ENCODE peak calls at places on chromosomes 16 and 17, in eight cellular contexts. One of them, this sample, is unnamed.

GRCh38 chr16:89172901-89173628 is 1.5 kb downstream of the CDH15 start:
- DNase-seq in prostate gland: no peak
- DNase-seq in IMR-90: no peak
- DNase-seq in progenitor cell of endocrine pancreas: no peak
- DNase-seq in heart right ventricle: no peak
- DNase-seq in brain microvascular endothelial cell: no peak
- DNase-seq in OCI-LY7: no peak
- DNase-seq in astrocyte of the spinal cord: no peak
- DNase-seq in this sample: no peak

GRCh38 chr16:82888616-82889015 is 261.8 kb downstream of the CDH13 start:
- DNase-seq in prostate gland: peak
- DNase-seq in IMR-90: peak
- DNase-seq in progenitor cell of endocrine pancreas: no peak
- DNase-seq in heart right ventricle: no peak
- DNase-seq in brain microvascular endothelial cell: no peak
- DNase-seq in OCI-LY7: no peak
- DNase-seq in astrocyte of the spinal cord: peak
- DNase-seq in this sample: no peak

GRCh38 chr17:37607637-37608368 is 1.4 kb downstream of the SYNRG start:
- DNase-seq in prostate gland: no peak
- DNase-seq in IMR-90: no peak
- DNase-seq in progenitor cell of endocrine pancreas: no peak
- DNase-seq in heart right ventricle: no peak
- DNase-seq in brain microvascular endothelial cell: no peak
- DNase-seq in OCI-LY7: peak
- DNase-seq in astrocyte of the spinal cord: no peak
- DNase-seq in this sample: no peak

GRCh38 chr16:19717319-19717718 is 708 bp downstream of the KNOP1 start:
- DNase-seq in prostate gland: no peak
- DNase-seq in IMR-90: peak
- DNase-seq in progenitor cell of endocrine pancreas: no peak
- DNase-seq in heart right ventricle: no peak
- DNase-seq in brain microvascular endothelial cell: no peak
- DNase-seq in OCI-LY7: peak
- DNase-seq in astrocyte of the spinal cord: no peak
- DNase-seq in this sample: no peak

GRCh38 chr16:69404275-69404805 is 18.5 kb upstream of the TERF2 start:
- DNase-seq in prostate gland: peak
- DNase-seq in IMR-90: peak
- DNase-seq in progenitor cell of endocrine pancreas: no peak
- DNase-seq in heart right ventricle: no peak
- DNase-seq in brain microvascular endothelial cell: no peak
- DNase-seq in OCI-LY7: no peak
- DNase-seq in astrocyte of the spinal cord: peak
- DNase-seq in this sample: no peak

GRCh38 chr17:38864636-38865398 is 5.0 kb upstream of the LASP1 start:
- DNase-seq in prostate gland: no peak
- DNase-seq in IMR-90: peak
- DNase-seq in progenitor cell of endocrine pancreas: no peak
- DNase-seq in heart right ventricle: no peak
- DNase-seq in brain microvascular endothelial cell: peak
- DNase-seq in OCI-LY7: no peak
- DNase-seq in astrocyte of the spinal cord: peak
- DNase-seq in this sample: no peak

GRCh38 chr17:16304832-16305231 is 48.4 kb downstream of the CENPV start:
- DNase-seq in prostate gland: no peak
- DNase-seq in IMR-90: peak
- DNase-seq in progenitor cell of endocrine pancreas: no peak
- DNase-seq in heart right ventricle: no peak
- DNase-seq in brain microvascular endothelial cell: peak
- DNase-seq in OCI-LY7: peak
- DNase-seq in astrocyte of the spinal cord: no peak
- DNase-seq in this sample: no peak

GRCh38 chr16:2470603-2471015 is 488 bp upstream of the NTN3 start:
- DNase-seq in prostate gland: no peak
- DNase-seq in IMR-90: no peak
- DNase-seq in progenitor cell of endocrine pancreas: no peak
- DNase-seq in heart right ventricle: no peak
- DNase-seq in brain microvascular endothelial cell: no peak
- DNase-seq in OCI-LY7: peak
- DNase-seq in astrocyte of the spinal cord: no peak
- DNase-seq in this sample: no peak

GRCh38 chr17:47265983-47266541 is 12.4 kb downstream of the ITGB3 start:
- DNase-seq in prostate gland: no peak
- DNase-seq in IMR-90: peak
- DNase-seq in progenitor cell of endocrine pancreas: no peak
- DNase-seq in heart right ventricle: no peak
- DNase-seq in brain microvascular endothelial cell: peak
- DNase-seq in OCI-LY7: no peak
- DNase-seq in astrocyte of the spinal cord: peak
- DNase-seq in this sample: no peak

GRCh38 chr16:67514382-67514828 is 14.2 kb upstream of the RIPOR1 start:
- DNase-seq in prostate gland: peak
- DNase-seq in IMR-90: peak
- DNase-seq in progenitor cell of endocrine pancreas: peak
- DNase-seq in heart right ventricle: peak
- DNase-seq in brain microvascular endothelial cell: peak
- DNase-seq in OCI-LY7: peak
- DNase-seq in astrocyte of the spinal cord: peak
- DNase-seq in this sample: peak

GRCh38 chr17:17590883-17591407 is 563 bp downstream of the PEMT start:
- DNase-seq in prostate gland: no peak
- DNase-seq in IMR-90: no peak
- DNase-seq in progenitor cell of endocrine pancreas: no peak
- DNase-seq in heart right ventricle: no peak
- DNase-seq in brain microvascular endothelial cell: no peak
- DNase-seq in OCI-LY7: no peak
- DNase-seq in astrocyte of the spinal cord: no peak
- DNase-seq in this sample: no peak

GRCh38 chr17:18004901-18005305 is 32.2 kb downstream of the DRC3 start:
- DNase-seq in prostate gland: no peak
- DNase-seq in IMR-90: no peak
- DNase-seq in progenitor cell of endocrine pancreas: no peak
- DNase-seq in heart right ventricle: no peak
- DNase-seq in brain microvascular endothelial cell: no peak
- DNase-seq in OCI-LY7: no peak
- DNase-seq in astrocyte of the spinal cord: no peak
- DNase-seq in this sample: no peak

GRCh38 chr16:77171750-77172635 is 19.0 kb upstream of the MON1B start:
- DNase-seq in prostate gland: peak
- DNase-seq in IMR-90: peak
- DNase-seq in progenitor cell of endocrine pancreas: no peak
- DNase-seq in heart right ventricle: no peak
- DNase-seq in brain microvascular endothelial cell: peak
- DNase-seq in OCI-LY7: peak
- DNase-seq in astrocyte of the spinal cord: peak
- DNase-seq in this sample: no peak

DNA sequence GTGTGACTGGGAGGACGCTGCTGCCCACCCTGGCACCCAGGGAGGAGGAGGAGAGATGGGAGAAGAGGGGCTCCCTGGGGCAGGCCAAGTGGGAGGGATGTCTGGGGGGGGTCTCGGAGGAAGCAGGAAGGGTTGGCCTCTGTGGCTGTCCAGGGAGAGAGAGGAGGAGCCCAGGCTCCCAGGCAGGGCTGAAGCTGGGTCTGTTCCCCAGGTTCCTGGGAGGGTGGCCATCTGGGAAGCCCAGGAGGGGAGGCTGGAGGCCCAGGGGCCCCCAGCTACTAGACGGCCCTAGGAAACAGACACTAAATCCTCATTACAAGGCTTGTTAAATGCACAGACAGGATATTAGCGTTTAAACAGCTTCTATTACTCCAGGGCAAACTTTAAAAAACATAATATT is 139.8 kb downstream of the ENGASE start:
- DNase-seq in prostate gland: no peak
- DNase-seq in IMR-90: no peak
- DNase-seq in progenitor cell of endocrine pancreas: no peak
- DNase-seq in heart right ventricle: no peak
- DNase-seq in brain microvascular endothelial cell: no peak
- DNase-seq in OCI-LY7: no peak
- DNase-seq in astrocyte of the spinal cord: no peak
- DNase-seq in this sample: no peak
- TF ChIP-seq CTCF in prostate gland: no peak
- TF ChIP-seq CTCF in IMR-90: no peak
- TF ChIP-seq CTCF in progenitor cell of endocrine pancreas: no peak
- TF ChIP-seq CTCF in heart right ventricle: no peak
- TF ChIP-seq CTCF in brain microvascular endothelial cell: no peak
- TF ChIP-seq CTCF in OCI-LY7: no peak
- TF ChIP-seq CTCF in astrocyte of the spinal cord: no peak
- TF ChIP-seq CTCF in this sample: no peak

DNA sequence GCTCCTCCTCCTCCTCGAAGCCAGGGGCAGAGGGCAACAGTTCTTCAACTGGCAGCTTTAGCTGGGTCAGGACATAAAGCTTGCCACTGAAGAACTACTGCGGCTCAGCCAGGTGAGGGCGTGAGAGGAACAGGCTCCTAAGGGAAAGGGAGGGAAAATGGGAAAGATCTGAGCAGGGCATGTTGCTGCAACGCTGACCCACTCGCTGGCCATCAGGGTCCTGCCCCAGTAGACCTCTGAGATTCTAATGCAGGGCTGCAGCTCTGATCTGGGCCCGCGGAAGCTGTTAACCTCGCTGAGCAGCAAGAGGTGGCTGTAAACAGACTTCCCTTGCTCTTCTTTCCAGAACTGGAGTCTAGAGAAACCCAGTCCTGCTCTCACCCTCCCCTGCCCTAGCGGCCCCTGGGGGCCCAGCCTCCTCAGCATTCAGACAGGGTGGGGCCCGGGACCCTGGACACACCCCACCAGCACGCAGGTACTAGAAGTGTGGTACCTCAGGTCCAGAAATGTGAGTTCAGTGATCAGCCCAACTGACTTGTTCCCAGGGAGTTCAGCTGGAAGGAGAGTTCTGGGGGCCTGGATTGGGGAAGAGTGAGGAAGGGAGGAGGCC is 3.8 kb upstream of the TLCD2 start:
- DNase-seq in prostate gland: peak
- DNase-seq in IMR-90: peak
- DNase-seq in progenitor cell of endocrine pancreas: peak
- DNase-seq in heart right ventricle: no peak
- DNase-seq in brain microvascular endothelial cell: no peak
- DNase-seq in OCI-LY7: no peak
- DNase-seq in astrocyte of the spinal cord: no peak
- DNase-seq in this sample: no peak
- TF ChIP-seq CTCF in prostate gland: peak
- TF ChIP-seq CTCF in IMR-90: peak
- TF ChIP-seq CTCF in progenitor cell of endocrine pancreas: peak
- TF ChIP-seq CTCF in heart right ventricle: peak
- TF ChIP-seq CTCF in brain microvascular endothelial cell: peak
- TF ChIP-seq CTCF in OCI-LY7: peak
- TF ChIP-seq CTCF in astrocyte of the spinal cord: peak
- TF ChIP-seq CTCF in this sample: no peak

GRCh38 chr17:44061446-44061845 is 5.0 kb downstream of the LSM12 start:
- DNase-seq in prostate gland: no peak
- DNase-seq in IMR-90: no peak
- DNase-seq in progenitor cell of endocrine pancreas: no peak
- DNase-seq in heart right ventricle: no peak
- DNase-seq in brain microvascular endothelial cell: no peak
- DNase-seq in OCI-LY7: no peak
- DNase-seq in astrocyte of the spinal cord: no peak
- DNase-seq in this sample: no peak

GRCh38 chr17:44065668-44066203 is 735 bp downstream of the LSM12 start:
- DNase-seq in prostate gland: no peak
- DNase-seq in IMR-90: no peak
- DNase-seq in progenitor cell of endocrine pancreas: no peak
- DNase-seq in heart right ventricle: no peak
- DNase-seq in brain microvascular endothelial cell: no peak
- DNase-seq in OCI-LY7: peak
- DNase-seq in astrocyte of the spinal cord: peak
- DNase-seq in this sample: no peak

GRCh38 chr17:44062871-44063270 is 3.6 kb downstream of the LSM12 start:
- DNase-seq in prostate gland: no peak
- DNase-seq in IMR-90: no peak
- DNase-seq in progenitor cell of endocrine pancreas: no peak
- DNase-seq in heart right ventricle: no peak
- DNase-seq in brain microvascular endothelial cell: no peak
- DNase-seq in OCI-LY7: no peak
- DNase-seq in astrocyte of the spinal cord: no peak
- DNase-seq in this sample: no peak

GRCh38 chr17:44066204-44066930 is at the start of gene LSM12:
- DNase-seq in prostate gland: peak
- DNase-seq in IMR-90: peak
- DNase-seq in progenitor cell of endocrine pancreas: peak
- DNase-seq in heart right ventricle: peak
- DNase-seq in brain microvascular endothelial cell: peak
- DNase-seq in OCI-LY7: peak
- DNase-seq in astrocyte of the spinal cord: peak
- DNase-seq in this sample: peak

DNA sequence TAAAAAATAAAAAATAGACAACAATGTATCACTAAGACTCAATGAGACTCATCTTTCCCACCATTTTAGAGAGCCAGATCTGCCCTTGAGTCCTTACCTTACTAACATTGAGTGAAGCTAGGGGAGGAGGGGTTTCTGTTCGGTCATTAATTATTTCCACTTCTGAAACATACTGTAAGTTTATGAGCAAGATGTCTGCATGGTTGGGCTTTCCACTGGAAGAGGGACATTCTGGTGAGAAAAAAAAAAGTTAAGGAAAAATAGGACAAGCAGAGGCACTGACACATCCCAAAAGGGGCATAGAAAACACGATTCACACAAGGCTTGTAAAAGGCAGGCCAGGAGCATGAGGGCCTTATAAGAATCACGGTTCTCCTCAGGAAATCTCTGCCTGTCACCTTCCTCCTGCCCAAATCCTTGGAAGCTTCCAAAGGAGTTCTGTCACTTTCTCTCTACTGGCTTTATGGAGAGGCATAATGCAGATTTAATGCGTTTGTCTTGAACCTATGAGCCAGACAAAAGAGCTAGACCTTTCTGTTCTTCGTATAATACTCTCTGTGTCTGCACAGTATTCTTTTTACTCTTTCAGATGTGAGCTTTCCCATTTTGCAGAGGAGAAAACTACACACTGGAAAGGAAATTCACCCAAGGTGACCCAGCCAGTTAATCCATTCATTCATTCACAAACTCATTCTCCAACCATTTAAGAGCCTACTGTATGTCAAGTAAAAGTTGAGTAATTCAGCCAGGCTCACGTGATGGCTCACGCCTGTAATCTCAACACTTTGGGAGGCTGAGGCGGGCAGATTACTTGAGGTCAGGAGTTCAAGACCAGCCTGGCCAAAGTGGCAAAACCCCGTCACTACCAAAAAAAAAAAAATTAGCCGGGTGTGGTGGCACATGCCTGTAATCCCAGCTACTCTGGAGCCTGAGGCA is 2.5 kb downstream of the LSM12 start:
- DNase-seq in prostate gland: no peak
- DNase-seq in IMR-90: no peak
- DNase-seq in progenitor cell of endocrine pancreas: no peak
- DNase-seq in heart right ventricle: no peak
- DNase-seq in brain microvascular endothelial cell: no peak
- DNase-seq in OCI-LY7: no peak
- DNase-seq in astrocyte of the spinal cord: no peak
- DNase-seq in this sample: no peak
- TF ChIP-seq CTCF in prostate gland: no peak
- TF ChIP-seq CTCF in IMR-90: no peak
- TF ChIP-seq CTCF in progenitor cell of endocrine pancreas: no peak
- TF ChIP-seq CTCF in heart right ventricle: no peak
- TF ChIP-seq CTCF in brain microvascular endothelial cell: no peak
- TF ChIP-seq CTCF in OCI-LY7: no peak
- TF ChIP-seq CTCF in astrocyte of the spinal cord: no peak
- TF ChIP-seq CTCF in this sample: no peak

GRCh38 chr17:28675485-28675884 is 13.5 kb downstream of the SUPT6H start:
- DNase-seq in prostate gland: no peak
- DNase-seq in IMR-90: peak
- DNase-seq in progenitor cell of endocrine pancreas: no peak
- DNase-seq in heart right ventricle: no peak
- DNase-seq in brain microvascular endothelial cell: no peak
- DNase-seq in OCI-LY7: no peak
- DNase-seq in astrocyte of the spinal cord: no peak
- DNase-seq in this sample: no peak

GRCh38 chr17:28675980-28676379 is 14.0 kb downstream of the SUPT6H start:
- DNase-seq in prostate gland: no peak
- DNase-seq in IMR-90: no peak
- DNase-seq in progenitor cell of endocrine pancreas: no peak
- DNase-seq in heart right ventricle: no peak
- DNase-seq in brain microvascular endothelial cell: no peak
- DNase-seq in OCI-LY7: peak
- DNase-seq in astrocyte of the spinal cord: no peak
- DNase-seq in this sample: no peak
- TF ChIP-seq CTCF in prostate gland: no peak
- TF ChIP-seq CTCF in IMR-90: no peak
- TF ChIP-seq CTCF in progenitor cell of endocrine pancreas: peak
- TF ChIP-seq CTCF in heart right ventricle: no peak
- TF ChIP-seq CTCF in brain microvascular endothelial cell: peak
- TF ChIP-seq CTCF in OCI-LY7: peak
- TF ChIP-seq CTCF in astrocyte of the spinal cord: peak
- TF ChIP-seq CTCF in this sample: no peak